ENCODE peak calls at places on chromosomes 12 and 14, in six cellular contexts. Y is RWPE2, G is caudate nucleus, T is cardiac muscle cell, S is RWPE1, P is fibroblast of lung. K is an unnamed sample.
A peak's percentile ranks its signal among the peaks of the same experiment; 100 is the strongest.

GRCh38 chr14:21070083-21070609 is at the start of gene ARHGEF40:
- DNase-seq in Y (no peak), G (peak; percentile 64), T (peak; percentile 88), S (peak; percentile 43), P (peak; percentile 58), K (peak; percentile 77)

GRCh38 chr14:54902521-54903420 is at the start of gene GCH1:
- DNase-seq in Y (peak; percentile 77), G (peak; percentile 18), T (peak; percentile 92), S (peak; percentile 60), P (peak; percentile 35), K (peak; percentile 87)

GRCh38 chr12:108779998-108780688 is 48.8 kb upstream of the CORO1C start:
- DNase-seq in Y (no peak), G (no peak), T (no peak), S (no peak), P (no peak), K (no peak)

GRCh38 chr14:77046706-77047105 is 18.2 kb upstream of the IRF2BPL start:
- DNase-seq in Y (no peak), G (no peak), T (no peak), S (no peak), P (no peak), K (no peak)

GRCh38 chr12:52611080-52611468 is 7.3 kb downstream of the KRT73 start:
- DNase-seq in Y (no peak), G (no peak), T (no peak), S (no peak), P (no peak), K (no peak)

GRCh38 chr12:109711596-109712461 is 1.8 kb upstream of the FAM222A start:
- DNase-seq in Y (no peak), G (no peak), T (peak; percentile 55), S (no peak), P (no peak), K (no peak)

GRCh38 chr12:63949902-63950301 is 105.4 kb downstream of the SRGAP1 start:
- DNase-seq in Y (no peak), G (no peak), T (no peak), S (no peak), P (peak; percentile 19), K (no peak)

GRCh38 chr12:10070380-10070779 is 28.4 kb downstream of the CLEC1A start:
- DNase-seq in Y (no peak), G (no peak), T (no peak), S (no peak), P (no peak), K (no peak)

GRCh38 chr14:101497910-101498860 is 63.1 kb upstream of the DIO3 start:
- DNase-seq in Y (peak; percentile 49), G (no peak), T (no peak), S (no peak), P (no peak), K (no peak)

GRCh38 chr12:4392223-4392742 is 12.8 kb upstream of the FGF23 start:
- DNase-seq in Y (no peak), G (no peak), T (peak; percentile 83), S (no peak), P (no peak), K (no peak)

GRCh38 chr12:119020377-119021360 is 39.3 kb downstream of the SRRM4 start:
- DNase-seq in Y (no peak), G (no peak), T (peak; percentile 81), S (no peak), P (no peak), K (no peak)

GRCh38 chr12:93094988-93095737 is 166.1 kb upstream of the EEA1 start:
- DNase-seq in Y (no peak), G (no peak), T (no peak), S (no peak), P (peak; percentile 30), K (no peak)

GRCh38 chr12:65533177-65533883 is 254.8 kb downstream of the MSRB3 start:
- DNase-seq in Y (no peak), G (no peak), T (no peak), S (no peak), P (peak; percentile 86), K (no peak)

GRCh38 chr12:74401966-74402365 is 135.7 kb upstream of the ATXN7L3B start:
- DNase-seq in Y (no peak), G (no peak), T (no peak), S (no peak), P (no peak), K (no peak)

GRCh38 chr14:65732112-65732511 is 319.6 kb downstream of the FUT8 start:
- DNase-seq in Y (no peak), G (no peak), T (no peak), S (no peak), P (no peak), K (no peak)

GRCh38 chr12:53941187-53941586 is 2.6 kb downstream of the HOXC13 start:
- DNase-seq in Y (no peak), G (no peak), T (no peak), S (no peak), P (no peak), K (no peak)

GRCh38 chr14:89533761-89534160 is 116.7 kb upstream of the FOXN3 start:
- DNase-seq in Y (no peak), G (no peak), T (no peak), S (no peak), P (no peak), K (no peak)

GRCh38 chr14:67735361-67735921 is 33.8 kb downstream of the RDH12 start:
- DNase-seq in Y (no peak), G (no peak), T (no peak), S (no peak), P (no peak), K (no peak)

GRCh38 chr14:88013750-88014349 is 8.9 kb downstream of the GPR65 start:
- DNase-seq in Y (no peak), G (no peak), T (peak; percentile 82), S (peak; percentile 53), P (peak; percentile 58), K (peak; percentile 3)

GRCh38 chr12:53695148-53696138 is 19.6 kb upstream of the ATP5MC2 start:
- DNase-seq in Y (no peak), G (no peak), T (peak; percentile 38), S (peak; percentile 84), P (peak; percentile 69), K (no peak)

GRCh38 chr12:101777476-101777875 is 38.2 kb upstream of the SYCP3 start:
- DNase-seq in Y (no peak), G (no peak), T (no peak), S (no peak), P (no peak), K (no peak)

GRCh38 chr12:39240144-39240486 is 202.8 kb downstream of the KIF21A start:
- DNase-seq in Y (no peak), G (no peak), T (no peak), S (no peak), P (no peak), K (no peak)
- H3K27ac ChIP-seq in Y (peak overlapping the region; percentile 24), G (no peak overlapping the region), T (no peak overlapping the region), S (no peak overlapping the region), P (no peak overlapping the region), K (no peak overlapping the region)

GRCh38 chr12:112382866-112383265 is 635 bp upstream of the HECTD4 start:
- DNase-seq in Y (no peak), G (peak; percentile 6), T (no peak), S (no peak), P (no peak), K (no peak)
- H3K27ac ChIP-seq in Y (peak overlapping the region; percentile 50), G (peak overlapping the region; percentile 89), T (peak overlapping the region; percentile 90), S (peak overlapping the region; percentile 81), P (peak overlapping the region; percentile 61), K (peak overlapping the region; percentile 93)

DNA sequence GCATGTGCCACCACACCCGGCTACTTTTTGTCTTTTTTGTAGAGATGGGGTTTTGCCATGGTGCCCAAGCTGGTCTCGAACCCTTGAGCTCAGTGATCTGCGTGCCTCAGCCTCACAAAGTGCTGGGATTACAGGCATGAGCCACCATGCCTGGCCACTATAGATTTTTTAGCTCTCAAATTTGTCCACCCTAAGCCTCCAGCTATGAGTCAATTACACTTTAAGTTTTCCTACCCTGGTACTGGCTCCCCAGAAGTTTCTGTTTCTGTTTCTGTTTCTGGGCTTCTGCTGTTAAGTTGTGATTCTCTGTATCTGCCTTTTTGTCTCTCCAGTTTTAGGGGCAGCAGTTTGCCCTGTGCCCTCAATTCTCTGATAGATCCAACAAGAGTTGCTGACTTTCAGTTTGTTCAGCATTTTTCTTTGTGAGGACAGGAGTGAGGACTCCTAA is 4.4 kb upstream of the TINF2 start:
- DNase-seq in Y (no peak), G (no peak), T (no peak), S (no peak), P (no peak), K (no peak)
- H3K27ac ChIP-seq in Y (no peak overlapping the region), G (no peak overlapping the region), T (no peak overlapping the region), S (peak overlapping the region; percentile 43), P (no peak overlapping the region), K (no peak overlapping the region)

DNA sequence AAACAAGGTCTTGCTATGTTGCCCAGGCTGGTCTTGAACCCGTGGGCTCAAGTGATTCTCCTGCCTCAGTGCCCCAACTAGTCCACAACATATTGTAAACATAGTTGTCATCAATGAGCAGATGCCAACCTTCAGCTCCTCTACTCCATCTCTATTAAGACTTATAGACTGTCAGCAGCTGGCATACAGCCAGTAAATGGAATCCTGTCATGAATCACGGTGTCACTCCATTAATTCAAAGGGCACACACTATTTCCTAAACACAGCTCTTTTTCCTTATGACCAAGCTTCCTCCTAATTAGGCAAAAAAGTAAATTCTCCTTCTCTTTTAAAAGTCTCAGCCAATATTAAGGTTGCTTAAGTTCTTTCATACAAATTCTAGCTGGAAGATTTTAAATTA is 111.2 kb downstream of the ITPR2 start:
- DNase-seq in Y (no peak), G (no peak), T (no peak), S (peak; percentile 34), P (no peak), K (no peak)
- H3K27ac ChIP-seq in Y (no peak overlapping the region), G (no peak overlapping the region), T (no peak overlapping the region), S (no peak overlapping the region), P (no peak overlapping the region), K (no peak overlapping the region)

GRCh38 chr12:67091204-67091603 is 178.0 kb upstream of the CAND1 start:
- DNase-seq in Y (no peak), G (no peak), T (no peak), S (no peak), P (peak; percentile 9), K (no peak)
- H3K27ac ChIP-seq in Y (peak overlapping the region; percentile 12), G (no peak overlapping the region), T (no peak overlapping the region), S (peak overlapping the region; percentile 33), P (no peak overlapping the region), K (no peak overlapping the region)

GRCh38 chr12:44653886-44654527 is 222.1 kb downstream of the NELL2 start:
- DNase-seq in Y (no peak), G (no peak), T (no peak), S (no peak), P (no peak), K (no peak)

DNA sequence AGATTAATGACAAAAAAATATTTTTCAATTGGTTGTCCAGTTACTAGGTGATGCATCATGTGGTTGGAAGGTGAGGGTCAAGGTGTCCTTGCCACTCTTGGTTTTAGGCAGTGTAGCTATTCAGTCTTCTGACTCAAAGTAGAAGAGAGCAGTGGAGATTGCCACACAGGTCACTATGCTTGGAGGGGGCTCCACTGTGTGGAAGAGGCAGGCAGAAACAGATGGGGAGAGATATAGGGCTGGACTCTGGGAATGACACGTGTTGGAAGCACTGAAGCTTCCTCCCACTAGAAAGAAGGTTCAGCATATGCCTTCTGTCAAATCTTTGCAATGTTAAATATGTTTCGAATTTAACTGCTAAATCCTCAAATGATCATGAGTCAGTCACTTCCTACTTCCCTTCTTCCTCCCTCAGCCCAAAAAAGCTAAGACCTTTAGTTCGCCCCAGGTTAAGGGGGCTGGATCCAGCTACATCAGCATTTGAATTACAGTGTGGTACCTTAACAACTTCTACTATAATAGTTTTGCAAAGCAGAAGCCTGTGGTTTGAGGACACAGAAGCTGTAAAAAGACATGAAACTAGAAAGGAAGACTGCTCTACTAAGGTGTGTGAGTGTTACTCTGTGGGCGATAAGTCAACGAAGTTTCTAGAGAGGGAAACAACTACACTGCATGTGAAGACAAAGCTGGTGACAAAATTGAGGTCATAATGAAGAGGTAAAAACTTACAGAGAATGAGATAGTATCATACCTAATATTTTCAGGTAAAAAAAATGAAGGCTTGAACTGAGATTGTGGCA is 228.0 kb downstream of the NELL2 start:
- DNase-seq in Y (no peak), G (no peak), T (no peak), S (no peak), P (no peak), K (no peak)
- H3K27ac ChIP-seq in Y (no peak overlapping the region), G (peak overlapping the region; percentile 41), T (no peak overlapping the region), S (no peak overlapping the region), P (no peak overlapping the region), K (no peak overlapping the region)

K was measured in substantia nigra.